ENCODE peak calls at places on chromosome 5, in five cellular contexts. F, G, Z, E and N are unnamed samples. For H3K4me1, the result is how much of the 10 kb centered on the place peaks cover.

GRCh38 chr5:111741270-111741669 is 15.7 kb downstream of the NREP start:
- DNase-seq in F (peak), G (peak), E (no peak), Z (no peak), N (no peak)

GRCh38 chr5:176364765-176365662 is at the start of gene ARL10:
- DNase-seq in F (no peak), G (peak), Z (peak), E (peak), N (no peak)

GRCh38 chr5:19270153-19270552 is 717.8 kb downstream of the CDH18 start:
- DNase-seq in E (no peak), G (no peak), F (peak), Z (no peak), N (no peak)

GRCh38 chr5:95641803-95642220 is 4.8 kb upstream of the RFESD start:
- DNase-seq in G (peak), F (no peak), Z (peak), E (no peak), N (no peak)

GRCh38 chr5:37495668-37496067 is 116.5 kb downstream of the WDR70 start:
- DNase-seq in E (no peak), Z (peak), F (no peak), G (peak), N (no peak)

GRCh38 chr5:62093981-62094380 is 212.0 kb upstream of the KIF2A start:
- DNase-seq in Z (no peak), F (no peak), E (no peak), G (peak), N (no peak)

GRCh38 chr5:41721521-41721920 is 148.7 kb downstream of the OXCT1 start:
- DNase-seq in F (no peak), Z (peak), G (peak), E (no peak), N (no peak)

GRCh38 chr5:170792878-170793277 is 9.4 kb downstream of the GABRP start:
- DNase-seq in E (no peak), Z (no peak), F (no peak), G (no peak), N (no peak)

GRCh38 chr5:174327317-174327864 is 281.9 kb downstream of the NSG2 start:
- DNase-seq in F (peak), G (peak), Z (peak), E (no peak), N (no peak)

GRCh38 chr5:107526263-107526937 is 144.3 kb downstream of the EFNA5 start:
- DNase-seq in G (peak), E (no peak), F (no peak), Z (peak), N (no peak)

GRCh38 chr5:174844971-174845370 is 120.6 kb downstream of the MSX2 start:
- DNase-seq in F (no peak), Z (no peak), G (no peak), E (no peak), N (peak)

GRCh38 chr5:36054646-36055045 is 12.0 kb downstream of the UGT3A2 start:
- DNase-seq in E (no peak), Z (no peak), F (no peak), G (no peak), N (no peak)

GRCh38 chr5:140220032-140220697 is 45.2 kb downstream of the CYSTM1 start:
- DNase-seq in G (peak), Z (no peak), F (no peak), E (no peak), N (no peak)

GRCh38 chr5:5141625-5142527 is 1.7 kb downstream of the ADAMTS16 start:
- DNase-seq in G (peak), E (no peak), Z (peak), F (peak), N (peak)

GRCh38 chr5:79512692-79513518 is 1.0 kb downstream of the HOMER1 start:
- DNase-seq in G (peak), F (peak), E (no peak), Z (peak), N (no peak)

GRCh38 chr5:129973716-129974426 is 69.6 kb downstream of the CHSY3 start:
- DNase-seq in Z (peak), E (no peak), G (peak), F (no peak), N (no peak)

GRCh38 chr5:97499605-97500004 is 316.6 kb upstream of the RIOK2 start:
- DNase-seq in G (no peak), Z (peak), F (no peak), E (no peak), N (no peak)

GRCh38 chr5:97501286-97501964 is 318.4 kb upstream of the RIOK2 start:
- DNase-seq in Z (no peak), F (no peak), E (no peak), G (peak), N (no peak)

GRCh38 chr5:97498657-97499056 is 315.6 kb upstream of the RIOK2 start:
- DNase-seq in Z (no peak), E (no peak), F (no peak), G (no peak), N (no peak)

GRCh38 chr5:97496037-97496436 is 313.0 kb upstream of the RIOK2 start:
- DNase-seq in F (no peak), Z (no peak), G (no peak), E (no peak), N (no peak)

GRCh38 chr5:97501965-97502305 is 318.9 kb upstream of the RIOK2 start:
- DNase-seq in F (no peak), Z (peak), G (peak), E (no peak), N (no peak)
- H3K4me1 ChIP-seq in F (under half), Z (under half), G (under half), E (under half), N (under half)

DNA sequence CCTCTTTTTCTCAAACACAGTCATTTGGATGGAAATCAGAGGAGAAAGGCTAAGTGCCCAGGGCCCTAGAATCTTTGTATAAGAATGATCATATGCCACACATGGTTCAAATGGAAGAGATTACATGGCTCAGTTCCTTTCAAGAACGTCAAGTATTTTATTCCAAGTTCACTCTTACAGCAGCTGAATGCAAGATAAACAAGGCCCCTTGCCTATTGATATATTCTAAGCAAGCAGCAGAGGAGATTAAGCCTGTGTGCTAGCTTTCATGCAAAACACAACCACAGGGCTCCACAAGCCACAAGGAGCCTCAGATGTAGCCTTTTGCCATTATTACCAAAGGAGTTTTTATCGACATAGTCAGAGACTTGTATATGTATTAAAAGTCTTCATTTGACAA is 55.3 kb upstream of the SLCO6A1 start:
- DNase-seq in E (no peak), F (no peak), G (no peak), Z (no peak), N (no peak)
- H3K4me1 ChIP-seq in E (under half), F (under half), G (under half), Z (under half), N (under half)

GRCh38 chr5:132639706-132640130 is 18.3 kb upstream of the IL13 start:
- DNase-seq in Z (no peak), G (no peak), E (no peak), F (no peak), N (no peak)

GRCh38 chr5:132641841-132642240 is 16.1 kb upstream of the IL13 start:
- DNase-seq in Z (no peak), F (no peak), G (no peak), E (no peak), N (no peak)

GRCh38 chr5:132640613-132641012 is 17.4 kb upstream of the IL13 start:
- DNase-seq in Z (no peak), G (no peak), E (no peak), F (no peak), N (no peak)

GRCh38 chr5:132644177-132644576 is 13.8 kb upstream of the IL13 start:
- DNase-seq in G (no peak), Z (no peak), E (no peak), F (no peak), N (no peak)

GRCh38 chr5:132641241-132641723 is 16.7 kb upstream of the IL13 start:
- DNase-seq in G (no peak), E (no peak), Z (no peak), F (no peak), N (no peak)
- H3K4me1 ChIP-seq in G (under half), E (under half), Z (under half), F (under half), N (under half)

DNA sequence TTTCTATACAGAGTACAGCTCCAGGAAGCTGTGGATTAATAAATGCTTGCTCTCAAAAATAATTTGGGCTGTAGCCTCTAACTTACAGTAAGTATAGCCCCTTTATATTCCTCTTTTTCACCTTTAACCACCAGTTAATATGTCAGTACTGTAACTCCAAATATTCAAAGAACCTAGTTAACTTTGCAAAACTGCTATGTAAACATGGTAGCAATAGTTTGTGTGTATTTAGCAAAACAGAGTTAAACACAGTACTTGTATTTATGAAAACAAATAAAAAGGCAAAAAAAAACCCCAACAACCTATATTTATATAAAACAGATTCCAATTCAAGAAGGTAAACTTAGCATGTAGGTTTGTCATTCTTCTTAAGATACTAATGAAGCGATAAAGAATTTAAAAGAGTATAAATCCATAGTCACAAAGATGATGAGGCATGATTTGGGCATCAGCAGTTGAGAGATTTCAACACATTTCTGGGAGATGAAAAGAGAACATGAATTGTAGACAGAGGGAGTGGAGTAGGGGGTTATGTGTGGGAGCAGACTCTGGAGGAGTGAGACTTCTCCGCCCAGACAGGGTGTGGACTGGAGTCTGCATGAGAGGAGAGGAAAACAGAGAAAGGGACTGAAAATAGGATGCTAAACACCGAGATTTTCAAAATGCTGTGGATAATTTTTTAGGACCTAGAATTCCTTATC is 47.0 kb upstream of the F2RL1 start:
- DNase-seq in G (peak), Z (peak), F (no peak), E (no peak), N (no peak)
- H3K4me1 ChIP-seq in G (under half), Z (under half), F (under half), E (under half), N (under half)

DNA sequence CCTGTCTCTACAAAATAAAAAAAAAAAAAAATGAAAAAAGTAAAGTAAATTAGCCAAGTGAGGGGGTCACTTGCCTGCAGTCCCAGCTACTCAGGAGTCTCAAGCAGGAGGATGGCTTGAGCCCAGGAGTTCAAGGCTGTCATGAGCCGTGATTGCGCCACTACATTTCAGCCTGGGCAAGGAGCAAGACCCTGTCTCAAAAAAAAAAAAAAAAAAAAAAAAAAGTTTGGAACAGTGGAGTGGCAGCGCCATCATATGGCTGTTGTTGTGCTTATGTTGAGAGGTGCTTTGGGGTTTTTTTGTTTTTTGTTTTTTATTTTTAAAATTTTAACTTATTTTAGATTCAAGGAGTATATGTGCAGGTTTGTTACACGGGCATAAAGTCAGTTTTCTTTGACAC is 3.6 kb downstream of the BRIX1 start:
- DNase-seq in F (no peak), G (no peak), E (no peak), Z (no peak), N (no peak)
- H3K4me1 ChIP-seq in F (under half), G (under half), E (under half), Z (under half), N (under half)